ENCODE peak calls at places on chromosome X, in four cellular contexts. One of them, this sample, is unnamed.

GRCh38 chrX:43589735-43590515 is 66.2 kb upstream of the MAOA start:
- DNase-seq in HCT116: no peak
- DNase-seq in PC-3: peak
- DNase-seq in neuronal stem cell: no peak
- DNase-seq in this sample: no peak

GRCh38 chrX:19589105-19589504 is 73.8 kb upstream of the MAP3K15 start:
- DNase-seq in HCT116: no peak
- DNase-seq in PC-3: no peak
- DNase-seq in neuronal stem cell: no peak
- DNase-seq in this sample: no peak

GRCh38 chrX:63855896-63856295 is 70.9 kb upstream of the ARHGEF9 start:
- DNase-seq in PC-3: no peak
- DNase-seq in HCT116: no peak
- DNase-seq in neuronal stem cell: no peak
- DNase-seq in this sample: no peak

GRCh38 chrX:51420610-51421009 is 75.8 kb downstream of the NUDT11 start:
- DNase-seq in HCT116: peak
- DNase-seq in PC-3: peak
- DNase-seq in neuronal stem cell: peak
- DNase-seq in this sample: peak

GRCh38 chrX:20217279-20217678 is 49.4 kb downstream of the RPS6KA3 start:
- DNase-seq in neuronal stem cell: no peak
- DNase-seq in HCT116: peak
- DNase-seq in PC-3: peak
- DNase-seq in this sample: no peak

GRCh38 chrX:40152173-40152705 is 54.5 kb upstream of the BCOR start:
- DNase-seq in neuronal stem cell: no peak
- DNase-seq in PC-3: peak
- DNase-seq in HCT116: no peak
- DNase-seq in this sample: peak

GRCh38 chrX:27438937-27439336 is 24.2 kb downstream of the PPP4R3C start:
- DNase-seq in PC-3: no peak
- DNase-seq in HCT116: no peak
- DNase-seq in neuronal stem cell: no peak
- DNase-seq in this sample: no peak

GRCh38 chrX:104972737-104973136 is 247.8 kb downstream of the TEX13A start:
- DNase-seq in PC-3: peak
- DNase-seq in HCT116: no peak
- DNase-seq in neuronal stem cell: no peak
- DNase-seq in this sample: no peak

GRCh38 chrX:104913348-104913747 is 307.1 kb downstream of the TEX13A start:
- DNase-seq in neuronal stem cell: peak
- DNase-seq in PC-3: peak
- DNase-seq in HCT116: no peak
- DNase-seq in this sample: no peak

GRCh38 chrX:136146614-136147319 is 566 bp upstream of the FHL1 start:
- DNase-seq in HCT116: no peak
- DNase-seq in PC-3: peak
- DNase-seq in neuronal stem cell: no peak
- DNase-seq in this sample: peak

GRCh38 chrX:5829469-5829868 is 399.2 kb downstream of the NLGN4X start:
- DNase-seq in neuronal stem cell: no peak
- DNase-seq in HCT116: no peak
- DNase-seq in PC-3: no peak
- DNase-seq in this sample: no peak

GRCh38 chrX:51257490-51257889 is 75.1 kb upstream of the NUDT10 start:
- DNase-seq in neuronal stem cell: no peak
- DNase-seq in PC-3: no peak
- DNase-seq in HCT116: no peak
- DNase-seq in this sample: no peak

GRCh38 chrX:10471426-10471825 is 149.0 kb downstream of the MID1 start:
- DNase-seq in HCT116: no peak
- DNase-seq in neuronal stem cell: no peak
- DNase-seq in PC-3: no peak
- DNase-seq in this sample: no peak

GRCh38 chrX:25524150-25524549 is 508.4 kb upstream of the ARX start:
- DNase-seq in neuronal stem cell: no peak
- DNase-seq in PC-3: peak
- DNase-seq in HCT116: no peak
- DNase-seq in this sample: no peak

GRCh38 chrX:124033821-124034220 is 72.3 kb downstream of the STAG2 start:
- DNase-seq in neuronal stem cell: no peak
- DNase-seq in HCT116: no peak
- DNase-seq in PC-3: peak
- DNase-seq in this sample: no peak

GRCh38 chrX:12898073-12898472 is 8.3 kb upstream of the TLR8 start:
- DNase-seq in HCT116: no peak
- DNase-seq in neuronal stem cell: no peak
- DNase-seq in PC-3: no peak
- DNase-seq in this sample: no peak

GRCh38 chrX:140505421-140506337 is 810 bp upstream of the SOX3 start:
- DNase-seq in HCT116: no peak
- DNase-seq in PC-3: no peak
- DNase-seq in neuronal stem cell: no peak
- DNase-seq in this sample: no peak

GRCh38 chrX:38987135-38987780 is 186.0 kb downstream of the MID1IP1 start:
- DNase-seq in neuronal stem cell: no peak
- DNase-seq in PC-3: peak
- DNase-seq in HCT116: no peak
- DNase-seq in this sample: peak

GRCh38 chrX:56763556-56764152 is 34.6 kb downstream of the NBDY start:
- DNase-seq in PC-3: no peak
- DNase-seq in neuronal stem cell: no peak
- DNase-seq in HCT116: no peak
- DNase-seq in this sample: no peak

GRCh38 chrX:131633285-131633917 is 89.5 kb downstream of the OR13H1 start:
- DNase-seq in HCT116: peak
- DNase-seq in PC-3: peak
- DNase-seq in neuronal stem cell: peak
- DNase-seq in this sample: peak

GRCh38 chrX:65608021-65608420 is 59.4 kb upstream of the MSN start:
- DNase-seq in HCT116: no peak
- DNase-seq in PC-3: no peak
- DNase-seq in neuronal stem cell: no peak
- DNase-seq in this sample: no peak

GRCh38 chrX:138710866-138711331 is 618 bp downstream of the FGF13 start:
- DNase-seq in neuronal stem cell: peak
- DNase-seq in HCT116: no peak
- DNase-seq in PC-3: no peak
- DNase-seq in this sample: no peak

GRCh38 chrX:43064096-43064495 is 286.1 kb upstream of the PPP1R2C start:
- DNase-seq in neuronal stem cell: no peak
- DNase-seq in HCT116: no peak
- DNase-seq in PC-3: no peak
- DNase-seq in this sample: no peak

DNA sequence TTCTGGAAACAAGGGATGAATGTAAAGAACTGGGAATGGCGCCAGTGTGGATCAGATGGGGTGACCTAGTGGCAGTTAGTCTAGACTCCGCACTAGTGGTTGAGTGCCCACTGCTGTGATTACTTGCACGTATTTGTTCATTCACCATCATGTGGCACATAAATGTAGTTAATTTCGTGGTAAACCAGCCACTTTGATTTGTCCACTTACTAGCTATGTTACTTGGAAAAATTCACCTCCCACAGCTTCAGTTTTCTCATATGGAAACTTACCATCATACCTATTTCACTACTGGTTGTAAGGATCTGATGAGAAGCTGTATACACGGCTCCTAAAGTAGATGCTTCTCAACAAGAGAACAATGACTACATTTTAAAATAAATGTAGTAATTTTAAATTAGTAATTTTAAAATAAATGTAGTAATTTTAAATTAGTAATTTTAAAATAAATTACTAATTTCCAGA is 394 bp upstream of the DYNLT3 start:
- DNase-seq in HCT116: no peak
- DNase-seq in PC-3: no peak
- DNase-seq in neuronal stem cell: no peak
- DNase-seq in this sample: no peak
- H3K9ac ChIP-seq in HCT116: peak
- H3K9ac ChIP-seq in PC-3: peak
- H3K9ac ChIP-seq in neuronal stem cell: no peak
- H3K9ac ChIP-seq in this sample: peak

GRCh38 chrX:49228185-49228584 is 5.0 kb downstream of the CACNA1F start:
- DNase-seq in HCT116: no peak
- DNase-seq in neuronal stem cell: no peak
- DNase-seq in PC-3: no peak
- DNase-seq in this sample: no peak
- H3K27ac ChIP-seq in HCT116: no peak
- H3K27ac ChIP-seq in neuronal stem cell: no peak
- H3K27ac ChIP-seq in PC-3: no peak
- H3K27ac ChIP-seq in this sample: no peak

DNA sequence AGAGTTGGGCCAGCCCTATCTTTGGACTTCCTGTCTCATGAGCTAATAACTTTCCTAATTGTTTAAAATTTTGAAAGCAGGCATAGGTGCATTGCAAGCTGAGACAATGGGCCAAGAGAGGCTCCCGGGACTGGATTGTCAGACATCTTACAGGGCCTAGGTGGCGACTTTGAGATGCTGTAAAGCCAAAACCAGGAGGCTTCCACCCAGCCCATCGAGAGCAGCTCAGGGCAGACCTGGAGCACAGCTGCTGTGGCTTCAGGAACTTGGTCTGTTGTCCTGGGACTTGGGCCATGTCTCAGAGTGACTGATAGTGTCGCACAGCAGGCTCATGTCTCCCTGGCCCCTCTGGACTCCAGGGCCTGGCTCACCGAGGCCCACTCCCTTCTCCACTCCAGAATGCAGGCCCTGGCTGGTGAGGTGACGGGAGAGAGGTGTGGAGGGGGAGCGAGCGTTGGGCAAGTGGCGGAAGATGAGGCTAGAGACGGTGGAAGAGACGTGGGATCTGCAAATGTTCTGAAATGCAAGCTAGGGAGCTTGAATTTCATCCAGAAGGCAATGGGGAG is 24.1 kb upstream of the MTM1 start:
- DNase-seq in HCT116: no peak
- DNase-seq in PC-3: peak
- DNase-seq in neuronal stem cell: no peak
- DNase-seq in this sample: peak
- H3K9ac ChIP-seq in HCT116: no peak
- H3K9ac ChIP-seq in PC-3: no peak
- H3K9ac ChIP-seq in neuronal stem cell: no peak
- H3K9ac ChIP-seq in this sample: no peak

GRCh38 chrX:41312786-41313185 is 21.2 kb upstream of the DDX3X start:
- DNase-seq in neuronal stem cell: no peak
- DNase-seq in HCT116: no peak
- DNase-seq in PC-3: no peak
- DNase-seq in this sample: no peak

GRCh38 chrX:41304178-41304577 is 29.8 kb upstream of the DDX3X start:
- DNase-seq in neuronal stem cell: no peak
- DNase-seq in PC-3: no peak
- DNase-seq in HCT116: no peak
- DNase-seq in this sample: no peak

GRCh38 chrX:41314204-41314603 is 19.8 kb upstream of the DDX3X start:
- DNase-seq in HCT116: no peak
- DNase-seq in PC-3: no peak
- DNase-seq in neuronal stem cell: no peak
- DNase-seq in this sample: no peak

GRCh38 chrX:41313419-41313818 is 20.5 kb upstream of the DDX3X start:
- DNase-seq in neuronal stem cell: no peak
- DNase-seq in PC-3: no peak
- DNase-seq in HCT116: no peak
- DNase-seq in this sample: no peak

DNA sequence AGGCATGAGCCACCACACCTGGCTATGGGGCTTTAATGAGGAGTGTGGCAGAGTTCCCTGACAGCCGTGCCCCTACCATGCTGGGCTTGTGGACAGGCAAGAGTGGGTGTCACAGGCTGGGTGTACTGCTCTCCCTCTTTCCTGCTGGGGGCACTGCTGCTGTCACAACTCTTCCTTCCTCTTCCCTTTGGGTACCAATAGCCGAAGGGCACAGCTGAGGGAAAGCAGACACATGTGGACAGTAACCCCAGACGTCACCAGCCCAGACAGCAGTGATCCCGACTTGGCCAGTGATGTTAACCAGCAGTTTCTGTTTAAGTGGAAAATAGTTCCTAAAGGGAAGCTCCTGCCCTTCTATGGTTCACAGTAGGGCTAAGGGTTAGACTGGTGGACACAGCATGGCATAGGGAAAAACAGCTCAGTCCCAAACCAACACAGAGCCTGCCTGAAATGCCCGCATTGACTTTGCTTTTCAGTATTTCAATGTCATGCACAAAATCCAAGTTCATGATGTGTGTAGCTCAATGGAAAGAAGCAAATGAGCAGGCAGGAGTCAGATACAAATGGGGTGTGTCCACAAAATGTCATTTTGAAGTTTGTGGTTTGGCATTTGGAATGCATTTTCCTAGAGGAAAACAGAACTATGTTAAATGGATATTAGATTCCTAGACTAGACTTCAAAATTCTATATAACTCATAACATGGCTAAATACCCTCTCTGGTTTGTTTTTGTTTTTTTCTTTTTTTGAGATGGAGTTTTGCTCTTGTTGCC is 24.9 kb upstream of the DDX3X start:
- DNase-seq in neuronal stem cell: no peak
- DNase-seq in PC-3: no peak
- DNase-seq in HCT116: no peak
- DNase-seq in this sample: no peak
- H3K27ac ChIP-seq in neuronal stem cell: no peak
- H3K27ac ChIP-seq in PC-3: no peak
- H3K27ac ChIP-seq in HCT116: no peak
- H3K27ac ChIP-seq in this sample: no peak

GRCh38 chrX:69109036-69109663 is 56.1 kb downstream of the PJA1 start:
- DNase-seq in PC-3: no peak
- DNase-seq in HCT116: no peak
- DNase-seq in neuronal stem cell: no peak
- DNase-seq in this sample: no peak
- H3K9ac ChIP-seq in PC-3: no peak
- H3K9ac ChIP-seq in HCT116: no peak
- H3K9ac ChIP-seq in neuronal stem cell: no peak
- H3K9ac ChIP-seq in this sample: no peak

DNA sequence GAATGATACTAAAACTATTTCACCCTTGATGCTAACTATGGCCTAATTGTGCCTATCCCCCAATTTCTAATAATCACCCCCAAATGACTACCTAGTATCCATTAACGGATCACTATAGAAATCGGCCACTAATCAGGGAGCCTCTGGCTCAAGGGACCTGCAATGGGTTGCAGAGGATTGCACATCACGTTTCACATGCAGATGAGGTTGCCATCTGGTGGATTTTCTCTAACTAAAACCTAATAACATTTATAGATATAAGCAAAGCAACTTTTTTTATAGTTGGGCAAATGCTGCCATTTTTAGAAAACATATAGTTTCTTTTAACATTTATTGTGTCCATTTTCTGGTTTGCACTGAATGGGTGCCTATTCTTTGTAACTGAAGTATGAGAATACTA is 28.3 kb upstream of the ALG13 start:
- DNase-seq in HCT116: no peak
- DNase-seq in neuronal stem cell: no peak
- DNase-seq in PC-3: no peak
- DNase-seq in this sample: no peak
- H3K27ac ChIP-seq in HCT116: no peak
- H3K27ac ChIP-seq in neuronal stem cell: no peak
- H3K27ac ChIP-seq in PC-3: no peak
- H3K27ac ChIP-seq in this sample: no peak